ENCODE peak calls at places on chromosomes 6 and 20, in six cellular contexts. X, M, O, H, K and C are unnamed samples.

GRCh38 chr6:98836025-98836961 is 1.9 kb downstream of the POU3F2 start:
- DNase-seq in H (peak), M (no peak), O (no peak), X (no peak), K (no peak), C (no peak)

GRCh38 chr6:18506387-18507017 is 119.4 kb downstream of the RNF144B start:
- DNase-seq in K (no peak), X (peak), H (no peak), M (no peak), O (peak), C (no peak)

GRCh38 chr20:33282991-33283555 is at the start of gene BPIFB1:
- DNase-seq in X (no peak), K (peak), O (no peak), H (no peak), M (no peak), C (no peak)

GRCh38 chr6:166463363-166464067 is 80.8 kb upstream of the MPC1 start:
- DNase-seq in M (no peak), K (no peak), H (no peak), X (no peak), O (no peak), C (peak)

GRCh38 chr20:20527661-20528060 is 159.8 kb downstream of the INSM1 start:
- DNase-seq in X (no peak), K (no peak), O (no peak), M (no peak), H (no peak), C (no peak)

GRCh38 chr20:45306431-45306982 is at the start of gene RBPJL:
- DNase-seq in O (no peak), X (peak), M (no peak), H (peak), K (peak), C (peak)

GRCh38 chr6:1612902-1613301 is 3.2 kb downstream of the FOXC1 start:
- DNase-seq in H (no peak), O (peak), K (no peak), M (no peak), X (no peak), C (no peak)

GRCh38 chr20:50360218-50360672 is 149.9 kb upstream of the PTPN1 start:
- DNase-seq in M (no peak), K (no peak), X (no peak), H (no peak), O (no peak), C (no peak)

GRCh38 chr6:23454090-23454998 is 671.7 kb upstream of the NRSN1 start:
- DNase-seq in X (peak), H (no peak), M (no peak), K (no peak), O (peak), C (no peak)

GRCh38 chr6:63839485-63839884 is 203.9 kb downstream of the PHF3 start:
- DNase-seq in K (no peak), X (peak), O (peak), M (no peak), H (no peak), C (no peak)

GRCh38 chr6:29201966-29202365 is 31.3 kb downstream of the OR2J2 start:
- DNase-seq in M (no peak), H (no peak), X (no peak), K (no peak), O (no peak), C (no peak)

GRCh38 chr6:160327981-160328380 is 20.2 kb upstream of the SLC22A3 start:
- DNase-seq in H (no peak), K (no peak), X (no peak), M (no peak), O (no peak), C (peak)

GRCh38 chr6:154638369-154638768 is 94.8 kb upstream of the SCAF8 start:
- DNase-seq in K (no peak), O (peak), X (no peak), M (no peak), H (no peak), C (no peak)

GRCh38 chr6:32940656-32941411 is at the start of gene HLA-DMB:
- DNase-seq in X (peak), K (peak), H (peak), O (peak), M (peak), C (peak)

GRCh38 chr6:157047951-157048350 is 270.8 kb downstream of the ARID1B start:
- DNase-seq in M (no peak), K (no peak), O (peak), X (no peak), H (no peak), C (no peak)

GRCh38 chr20:19552896-19553180 is 205.2 kb upstream of the RIN2 start:
- DNase-seq in M (no peak), K (no peak), O (no peak), H (no peak), X (no peak), C (no peak)

GRCh38 chr20:4663553-4663952 is 58.2 kb upstream of the PRND start:
- DNase-seq in M (no peak), K (no peak), H (no peak), O (no peak), X (no peak), C (no peak)

GRCh38 chr20:11274137-11274536 is 600.3 kb upstream of the JAG1 start:
- DNase-seq in M (peak), K (no peak), X (peak), O (peak), H (no peak), C (peak)

GRCh38 chr6:133432021-133432989 is 191.1 kb downstream of the EYA4 start:
- DNase-seq in X (no peak), M (no peak), K (peak), H (no peak), O (no peak), C (no peak)

GRCh38 chr6:146336200-146336599 is 207.4 kb upstream of the RAB32 start:
- DNase-seq in X (peak), O (no peak), K (no peak), M (no peak), H (no peak), C (no peak)

GRCh38 chr6:112357801-112358200 is 10.7 kb downstream of the RFPL4B start:
- DNase-seq in M (no peak), K (no peak), H (no peak), O (peak), X (peak), C (no peak)

GRCh38 chr20:53539516-53539915 is 54.1 kb downstream of the ZNF217 start:
- DNase-seq in O (no peak), M (no peak), H (no peak), X (no peak), K (no peak), C (no peak)

GRCh38 chr6:112618796-112619195 is 271.7 kb downstream of the RFPL4B start:
- DNase-seq in M (peak), O (no peak), X (no peak), K (peak), H (no peak), C (peak)

GRCh38 chr6:42369568-42369967 is 82.2 kb downstream of the TRERF1 start:
- DNase-seq in O (no peak), X (no peak), H (no peak), K (no peak), M (no peak), C (peak)

GRCh38 chr6:106513813-106514212 is 115.5 kb downstream of the RTN4IP1 start:
- DNase-seq in H (no peak), K (no peak), X (no peak), M (no peak), O (no peak), C (no peak)

GRCh38 chr6:28634758-28635546 is 109.3 kb downstream of the GPX5 start:
- DNase-seq in X (peak), M (no peak), O (no peak), K (peak), H (peak), C (peak)

GRCh38 chr6:31727717-31728671 is 1.1 kb downstream of the DDAH2 start:
- DNase-seq in O (no peak), X (no peak), H (no peak), M (no peak), K (no peak), C (no peak)

DNA sequence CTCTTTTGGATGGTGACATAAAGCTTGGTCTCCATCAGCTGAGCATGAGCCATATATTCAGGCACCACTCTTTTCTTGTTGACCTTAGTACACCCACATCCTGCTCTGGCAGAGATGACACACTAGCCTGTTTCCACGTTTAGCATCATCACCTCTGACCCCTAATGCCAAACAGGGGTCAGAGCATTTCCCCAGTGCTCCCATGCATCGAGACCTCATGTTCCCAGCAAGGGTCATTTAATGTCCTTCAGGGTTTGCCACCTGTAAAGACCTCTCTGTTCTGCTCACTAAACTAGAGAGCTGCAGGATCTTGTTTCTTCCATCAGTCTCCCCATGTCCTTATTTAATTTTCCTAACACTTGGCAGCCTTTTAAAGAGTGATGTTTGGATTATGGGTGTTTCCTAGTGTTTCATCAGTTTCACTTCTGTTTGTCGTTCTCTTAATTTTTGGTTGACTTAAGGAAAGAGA is 97.5 kb downstream of the AIG1 start:
- DNase-seq in H (no peak), K (no peak), M (no peak), O (peak), X (peak), C (no peak)
- H3K14ac ChIP-seq in H (no peak), K (no peak), M (no peak), O (peak), X (no peak), C (no peak)

DNA sequence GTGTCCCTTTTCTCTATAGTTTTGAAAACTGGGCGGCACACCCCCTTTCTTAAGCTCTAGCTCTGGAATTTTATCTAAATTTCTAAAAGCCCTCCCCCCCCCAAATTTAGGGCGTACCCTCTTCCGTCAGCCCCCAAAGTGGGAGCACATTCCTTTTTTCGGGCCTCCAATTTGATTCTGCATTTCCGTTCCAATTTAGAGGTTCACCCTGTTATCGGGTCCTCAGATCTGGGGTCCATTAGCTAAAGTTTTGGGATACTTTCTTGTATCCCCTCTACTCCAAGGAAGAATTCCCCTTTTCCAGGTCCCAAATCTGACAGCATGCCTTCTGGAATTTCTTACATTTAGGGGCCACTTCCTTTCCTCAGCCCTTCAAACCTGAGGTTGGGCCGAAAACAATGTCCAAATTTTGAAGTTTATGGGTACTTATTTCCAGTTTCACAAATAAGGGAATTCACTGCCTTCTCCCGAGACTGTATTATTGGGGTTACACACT is 796 bp downstream of the PHF20 start:
- DNase-seq in O (no peak), K (no peak), H (no peak), X (no peak), M (no peak), C (peak)
- H4K8ac ChIP-seq in O (peak), K (no peak), H (no peak), X (no peak), M (no peak), C (peak)

GRCh38 chr20:62740286-62741141 is 31.9 kb downstream of the NTSR1 start:
- DNase-seq in O (peak), X (peak), M (no peak), K (no peak), H (no peak), C (peak)

GRCh38 chr20:62737971-62738881 is 29.6 kb downstream of the NTSR1 start:
- DNase-seq in O (no peak), K (no peak), M (no peak), X (no peak), H (no peak), C (no peak)

GRCh38 chr20:62739581-62740285 is 31.1 kb downstream of the NTSR1 start:
- DNase-seq in K (no peak), O (no peak), X (no peak), M (no peak), H (no peak), C (no peak)

GRCh38 chr20:62737271-62737761 is 28.7 kb downstream of the NTSR1 start:
- DNase-seq in X (no peak), O (no peak), K (no peak), M (no peak), H (no peak), C (no peak)

GRCh38 chr20:62739067-62739466 is 30.4 kb downstream of the NTSR1 start:
- DNase-seq in M (no peak), H (no peak), K (no peak), O (no peak), X (no peak), C (no peak)
- H3K14ac ChIP-seq in M (no peak), H (no peak), K (no peak), O (peak), X (no peak), C (no peak)

GRCh38 chr20:47067776-47068175 is 173.1 kb downstream of the EYA2 start:
- DNase-seq in K (no peak), O (peak), X (no peak), H (no peak), M (no peak), C (no peak)

GRCh38 chr20:47070176-47070575 is 175.5 kb downstream of the EYA2 start:
- DNase-seq in K (no peak), H (no peak), M (no peak), X (no peak), O (peak), C (no peak)

GRCh38 chr20:47063808-47064207 is 169.2 kb downstream of the EYA2 start:
- DNase-seq in K (no peak), H (no peak), M (no peak), X (no peak), O (no peak), C (no peak)

GRCh38 chr20:47063407-47063806 is 168.8 kb downstream of the EYA2 start:
- DNase-seq in H (no peak), K (no peak), M (no peak), X (no peak), O (no peak), C (no peak)

DNA sequence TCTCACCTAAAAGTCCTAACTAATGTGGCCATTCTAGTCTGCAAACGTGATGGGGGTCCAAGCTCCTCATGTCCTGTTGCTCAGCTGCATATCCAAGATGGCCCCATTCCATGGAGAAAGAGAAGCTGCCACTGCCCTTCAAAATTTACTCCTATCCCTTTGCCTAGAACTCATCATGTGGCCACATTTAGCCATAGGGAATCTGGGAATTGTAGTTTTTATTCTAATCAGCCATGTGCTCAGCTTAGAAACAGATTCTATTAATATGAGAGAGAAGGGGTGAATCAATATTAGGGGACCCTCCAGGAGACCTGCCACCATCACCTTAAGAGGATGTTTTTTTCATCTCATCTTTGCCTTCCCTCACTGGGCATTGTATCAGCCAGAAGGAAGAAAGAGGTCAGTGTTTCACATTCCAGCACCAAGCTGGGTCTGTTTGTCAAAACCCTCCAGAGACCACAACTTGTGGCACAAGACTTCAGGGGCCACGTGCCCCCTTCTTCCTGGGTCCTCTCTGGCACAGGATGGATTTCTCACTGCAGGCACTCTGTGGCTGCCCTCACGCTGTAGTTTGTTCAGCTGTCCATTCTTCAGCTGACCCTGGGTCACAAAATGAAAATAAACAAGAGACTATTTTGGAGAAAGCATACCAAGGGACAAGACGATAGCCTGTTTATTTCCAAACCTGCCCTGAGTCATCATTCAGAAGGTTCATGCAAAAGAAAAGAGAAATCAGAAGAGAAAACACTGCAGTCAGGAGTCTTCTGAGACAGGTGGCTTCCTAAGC is 172.0 kb downstream of the EYA2 start:
- DNase-seq in X (peak), M (no peak), O (peak), K (no peak), H (no peak), C (no peak)
- H4K8ac ChIP-seq in X (no peak), M (no peak), O (no peak), K (no peak), H (no peak), C (no peak)